ENCODE peak calls at places on chromosomes 5 and 9, in six cellular contexts. One of them, this sample, is unnamed.

GRCh38 chr9:129404621-129405020 is 216.3 kb downstream of the C9orf50 start:
- DNase-seq in COR-L47: no peak
- DNase-seq in fibroblast of mammary gland: no peak
- DNase-seq in iris pigment epithelial cell: no peak
- DNase-seq in fibroblast of pulmonary artery: no peak
- DNase-seq in activated naive CD4-positive, alpha-beta T cell treated with Interleukin-2 at 50 U/mL for 16 hours: no peak
- DNase-seq in this sample: no peak

GRCh38 chr5:36040651-36041536 is 25.8 kb downstream of the UGT3A2 start:
- DNase-seq in fibroblast of pulmonary artery: no peak
- DNase-seq in activated naive CD4-positive, alpha-beta T cell treated with Interleukin-2 at 50 U/mL for 16 hours: no peak
- DNase-seq in fibroblast of mammary gland: no peak
- DNase-seq in COR-L47: peak; percentile 46
- DNase-seq in iris pigment epithelial cell: no peak
- DNase-seq in this sample: no peak

GRCh38 chr5:154221371-154221896 is 30.9 kb downstream of the GALNT10 start:
- DNase-seq in fibroblast of pulmonary artery: peak; percentile 82
- DNase-seq in COR-L47: no peak
- DNase-seq in iris pigment epithelial cell: peak; percentile 95
- DNase-seq in activated naive CD4-positive, alpha-beta T cell treated with Interleukin-2 at 50 U/mL for 16 hours: peak; percentile 53
- DNase-seq in fibroblast of mammary gland: peak; percentile 84
- DNase-seq in this sample: peak; percentile 95

GRCh38 chr5:107359033-107359915 is 311.5 kb downstream of the EFNA5 start:
- DNase-seq in fibroblast of pulmonary artery: peak; percentile 72
- DNase-seq in activated naive CD4-positive, alpha-beta T cell treated with Interleukin-2 at 50 U/mL for 16 hours: no peak
- DNase-seq in fibroblast of mammary gland: peak; percentile 64
- DNase-seq in COR-L47: no peak
- DNase-seq in iris pigment epithelial cell: peak; percentile 76
- DNase-seq in this sample: peak; percentile 50

GRCh38 chr9:85941966-85942912 is 1.3 kb downstream of the NAA35 start:
- DNase-seq in COR-L47: no peak
- DNase-seq in iris pigment epithelial cell: peak; percentile 21
- DNase-seq in fibroblast of pulmonary artery: peak; percentile 21
- DNase-seq in fibroblast of mammary gland: peak; percentile 11
- DNase-seq in activated naive CD4-positive, alpha-beta T cell treated with Interleukin-2 at 50 U/mL for 16 hours: no peak
- DNase-seq in this sample: peak; percentile 4

GRCh38 chr9:109856785-109857184 is 76.8 kb downstream of the PALM2AKAP2 start:
- DNase-seq in iris pigment epithelial cell: peak; percentile 5
- DNase-seq in fibroblast of pulmonary artery: peak; percentile 79
- DNase-seq in fibroblast of mammary gland: no peak
- DNase-seq in activated naive CD4-positive, alpha-beta T cell treated with Interleukin-2 at 50 U/mL for 16 hours: no peak
- DNase-seq in COR-L47: no peak
- DNase-seq in this sample: peak; percentile 32

GRCh38 chr5:173771058-173771742 is 116.9 kb upstream of the CPEB4 start:
- DNase-seq in fibroblast of mammary gland: no peak
- DNase-seq in activated naive CD4-positive, alpha-beta T cell treated with Interleukin-2 at 50 U/mL for 16 hours: no peak
- DNase-seq in iris pigment epithelial cell: peak; percentile 30
- DNase-seq in COR-L47: no peak
- DNase-seq in fibroblast of pulmonary artery: no peak
- DNase-seq in this sample: no peak

GRCh38 chr5:146426853-146427618 is 20.1 kb upstream of the TCERG1 start:
- DNase-seq in fibroblast of pulmonary artery: peak; percentile 61
- DNase-seq in COR-L47: peak; percentile 35
- DNase-seq in iris pigment epithelial cell: peak; percentile 41
- DNase-seq in activated naive CD4-positive, alpha-beta T cell treated with Interleukin-2 at 50 U/mL for 16 hours: no peak
- DNase-seq in fibroblast of mammary gland: peak; percentile 54
- DNase-seq in this sample: peak; percentile 55

GRCh38 chr9:35729700-35730485 is 2.1 kb downstream of the TLN1 start:
- DNase-seq in iris pigment epithelial cell: peak; percentile 85
- DNase-seq in fibroblast of mammary gland: peak; percentile 92
- DNase-seq in COR-L47: peak; percentile 15
- DNase-seq in fibroblast of pulmonary artery: peak; percentile 79
- DNase-seq in activated naive CD4-positive, alpha-beta T cell treated with Interleukin-2 at 50 U/mL for 16 hours: peak; percentile 20
- DNase-seq in this sample: peak; percentile 94

GRCh38 chr9:135218331-135219225 is 131.1 kb downstream of the OLFM1 start:
- DNase-seq in fibroblast of pulmonary artery: no peak
- DNase-seq in iris pigment epithelial cell: no peak
- DNase-seq in fibroblast of mammary gland: no peak
- DNase-seq in activated naive CD4-positive, alpha-beta T cell treated with Interleukin-2 at 50 U/mL for 16 hours: no peak
- DNase-seq in COR-L47: no peak
- DNase-seq in this sample: no peak

GRCh38 chr5:180643191-180643851 is 6.1 kb downstream of the FLT4 start:
- DNase-seq in fibroblast of pulmonary artery: no peak
- DNase-seq in fibroblast of mammary gland: no peak
- DNase-seq in iris pigment epithelial cell: no peak
- DNase-seq in activated naive CD4-positive, alpha-beta T cell treated with Interleukin-2 at 50 U/mL for 16 hours: no peak
- DNase-seq in COR-L47: no peak
- DNase-seq in this sample: no peak

This sample was measured in EL.